ENCODE peak calls at places on chromosome 14, in six cellular contexts. A is stimulated activated naive B cell treated with anti-CD40 and anti-IgM and Interleukin-4, amounts not matched to agents 10 μg/mL and 1 μg/mL and 100 μg/mL, for 72 hours; P is renal cortical epithelial cell; X is GM23248; B is RWPE2; C is foreskin fibroblast. Y is an unnamed sample.
A peak's percentile ranks its signal among the peaks of the same experiment; 100 is the strongest.

GRCh38 chr14:79614443-79614842 is 596.9 kb downstream of the DIO2 start:
- DNase-seq in B (no peak), A (no peak), P (no peak), C (no peak), X (no peak), Y (no peak)

GRCh38 chr14:55381040-55381439 is 30.6 kb downstream of the ATG14 start:
- DNase-seq in P (no peak), B (no peak), X (no peak), C (no peak), A (no peak), Y (no peak)

GRCh38 chr14:95507174-95507573 is 9.3 kb downstream of the SYNE3 start:
- DNase-seq in C (peak; percentile 98), A (no peak), X (peak; percentile 99), P (peak; percentile 67), B (peak; percentile 92), Y (no peak)

GRCh38 chr14:94889520-94890312 is 119.8 kb upstream of the GSC start:
- DNase-seq in A (no peak), X (no peak), P (no peak), B (no peak), C (no peak), Y (no peak)

GRCh38 chr14:26281280-26281998 is 316.4 kb downstream of the NOVA1 start:
- DNase-seq in A (no peak), P (peak; percentile 82), B (no peak), X (peak; percentile 86), C (peak; percentile 65), Y (no peak)

GRCh38 chr14:68441532-68441931 is 351.3 kb downstream of the ZFP36L1 start:
- DNase-seq in C (peak; percentile 58), A (no peak), X (peak; percentile 70), B (no peak), P (no peak), Y (no peak)

GRCh38 chr14:79656086-79656485 is 555.2 kb downstream of the DIO2 start:
- DNase-seq in X (no peak), C (no peak), B (no peak), A (no peak), P (no peak), Y (no peak)

GRCh38 chr14:99075771-99076370 is 196.1 kb downstream of the BCL11B start:
- DNase-seq in A (no peak), B (no peak), X (peak; percentile 3), C (no peak), P (no peak), Y (no peak)

GRCh38 chr14:91396959-91397815 is 20.4 kb downstream of the CCDC88C start:
- DNase-seq in C (no peak), A (peak; percentile 24), X (no peak), P (no peak), B (no peak), Y (peak; percentile 73)

GRCh38 chr14:97458302-97459137 is 661.3 kb downstream of the VRK1 start:
- DNase-seq in X (no peak), P (no peak), B (no peak), C (no peak), A (peak; percentile 9), Y (peak; percentile 48)

GRCh38 chr14:75293920-75294648 is 15.5 kb downstream of the FOS start:
- DNase-seq in P (peak; percentile 93), B (peak; percentile 95), X (peak; percentile 98), C (peak; percentile 98), A (peak; percentile 91), Y (peak; percentile 92)

GRCh38 chr14:58455593-58456265 is 28.2 kb downstream of the KIAA0586 start:
- DNase-seq in X (peak; percentile 28), P (peak; percentile 82), B (no peak), A (no peak), C (peak; percentile 11), Y (no peak)

GRCh38 chr14:72518809-72519377 is 375.0 kb downstream of the DPF3 start:
- DNase-seq in P (no peak), A (peak; percentile 36), C (no peak), B (no peak), X (no peak), Y (peak; percentile 80)

GRCh38 chr14:41749425-41749824 is 142.7 kb downstream of the LRFN5 start:
- DNase-seq in B (no peak), X (peak; percentile 64), A (no peak), P (peak; percentile 35), C (peak; percentile 19), Y (no peak)

GRCh38 chr14:92657457-92658142 is 90.8 kb downstream of the LGMN start:
- DNase-seq in A (no peak), P (no peak), C (no peak), B (no peak), X (no peak), Y (no peak)

GRCh38 chr14:67446371-67447032 is 34.5 kb upstream of the PLEK2 start:
- DNase-seq in A (no peak), X (no peak), B (no peak), C (no peak), P (no peak), Y (no peak)

GRCh38 chr14:67882973-67883372 is 63.4 kb downstream of the RAD51B start:
- DNase-seq in P (no peak), A (no peak), X (no peak), C (no peak), B (no peak), Y (no peak)

GRCh38 chr14:31592619-31593018 is 31.4 kb downstream of the NUBPL start:
- DNase-seq in P (no peak), X (no peak), B (no peak), C (peak; percentile 30), A (no peak), Y (no peak)

Y was measured in GM06990.